ENCODE peak calls at places on chromosomes 3 and 15, in six cellular contexts. R is A549, D is H1, Y is WTC11, I is K562, J is HepG2. O is an unnamed sample.

GRCh38 chr15:43483306-43484128 is 9.4 kb downstream of the TP53BP1 start:
- DNase-seq in D (no peak), I (peak), J (no peak), Y (no peak), R (peak), O (peak)

GRCh38 chr3:98782826-98783500 is 19.8 kb downstream of the ST3GAL6 start:
- DNase-seq in J (peak), I (no peak), R (no peak), Y (no peak), D (no peak), O (no peak)

GRCh38 chr15:71804226-71804625 is 6.1 kb upstream of the NR2E3 start:
- DNase-seq in Y (no peak), J (no peak), D (no peak), R (no peak), I (no peak), O (no peak)

GRCh38 chr3:31263897-31264296 is 268.8 kb upstream of the STT3B start:
- DNase-seq in I (no peak), Y (no peak), D (no peak), J (peak), R (no peak), O (no peak)

GRCh38 chr3:197554562-197555280 is 1.0 kb downstream of the BDH1 start:
- DNase-seq in I (no peak), R (peak), J (no peak), Y (peak), D (peak), O (peak)

GRCh38 chr3:141384157-141384556 is 15.9 kb downstream of the ZBTB38 start:
- DNase-seq in I (no peak), Y (no peak), J (no peak), R (no peak), D (no peak), O (no peak)

GRCh38 chr15:67091073-67091965 is 25.9 kb downstream of the SMAD3 start:
- DNase-seq in R (peak), J (no peak), I (peak), D (no peak), Y (no peak), O (peak)

GRCh38 chr3:38118421-38119247 is 18.3 kb downstream of the ACAA1 start:
- DNase-seq in D (no peak), R (no peak), I (no peak), J (no peak), Y (no peak), O (no peak)

GRCh38 chr3:134147411-134147810 is 103.2 kb downstream of the RYK start:
- DNase-seq in J (no peak), I (no peak), D (no peak), Y (no peak), R (no peak), O (no peak)

GRCh38 chr3:196726788-196727675 is 12.6 kb upstream of the PAK2 start:
- DNase-seq in Y (no peak), R (no peak), J (no peak), D (no peak), I (no peak), O (peak)

GRCh38 chr3:28745904-28746617 is 397.4 kb upstream of the AZI2 start:
- DNase-seq in Y (no peak), I (no peak), D (no peak), J (no peak), R (no peak), O (peak)

GRCh38 chr15:31216210-31216911 is 110.3 kb upstream of the KLF13 start:
- DNase-seq in Y (peak), D (peak), J (peak), I (peak), R (peak), O (no peak)

GRCh38 chr15:91308209-91308608 is 208.2 kb downstream of the SV2B start:
- DNase-seq in I (no peak), R (no peak), D (no peak), Y (no peak), J (no peak), O (no peak)

GRCh38 chr3:159039286-159039685 is 237.4 kb downstream of the MFSD1 start:
- DNase-seq in Y (no peak), J (no peak), R (no peak), D (no peak), I (no peak), O (no peak)

GRCh38 chr3:73734376-73734775 is 109.6 kb upstream of the PDZRN3 start:
- DNase-seq in Y (no peak), I (no peak), J (no peak), R (no peak), D (no peak), O (no peak)

DNA sequence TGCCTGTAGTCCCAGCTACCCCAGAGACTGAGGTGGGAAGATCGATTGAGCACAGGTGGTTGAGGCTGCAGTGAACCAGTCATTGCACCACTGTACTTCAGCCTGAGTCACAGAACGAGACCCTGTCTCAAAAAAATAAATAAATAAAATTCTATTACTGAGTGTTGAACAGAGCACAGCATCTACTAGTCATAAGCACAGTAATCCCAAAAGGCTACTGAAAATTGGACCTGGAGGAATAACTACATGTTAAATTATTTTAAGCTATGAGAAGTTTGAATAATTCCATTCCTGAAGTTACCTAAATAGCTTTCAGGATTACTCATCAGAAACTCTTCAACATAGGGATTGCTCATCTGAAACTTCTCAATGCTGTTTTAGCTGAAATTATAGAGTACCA is 43.4 kb downstream of the ARMC8 start:
- DNase-seq in D (no peak), J (no peak), R (no peak), Y (no peak), I (no peak), O (no peak)
- TF ChIP-seq JUN in D (no peak), J (no peak), R (no peak), Y (no peak), I (no peak), O (no peak)

DNA sequence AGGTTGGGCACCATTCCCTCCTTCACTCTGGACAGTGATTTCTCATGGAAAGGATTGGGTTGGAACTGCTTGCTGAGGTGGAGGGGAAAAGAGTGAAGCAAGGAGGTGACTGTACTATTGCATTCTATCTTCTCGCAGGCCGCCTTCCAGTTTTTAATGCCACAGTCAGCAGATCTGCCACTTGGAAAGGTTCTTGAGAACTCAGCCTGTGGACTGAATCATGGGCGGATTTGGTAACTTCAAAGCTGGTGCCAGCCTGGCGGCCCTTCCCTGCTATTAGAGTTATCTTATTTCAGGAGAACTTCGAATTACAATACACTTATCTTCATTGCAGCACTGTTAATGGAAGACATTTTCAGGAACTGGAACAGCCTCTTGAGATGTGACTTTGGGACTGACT is 23.1 kb upstream of the SLC28A2 start:
- DNase-seq in Y (no peak), R (no peak), I (no peak), J (no peak), D (no peak), O (no peak)
- TF ChIP-seq JUN in Y (no peak), R (no peak), I (no peak), J (no peak), D (no peak), O (no peak)

GRCh38 chr3:85189731-85190130 is 230.9 kb downstream of the CADM2 start:
- DNase-seq in R (no peak), J (no peak), D (no peak), Y (no peak), I (no peak), O (no peak)
- TF ChIP-seq JUN in R (no peak), J (no peak), D (no peak), Y (no peak), I (no peak), O (no peak)

GRCh38 chr15:41504751-41505492 is 8.7 kb downstream of the LTK start:
- DNase-seq in D (no peak), I (no peak), J (no peak), Y (no peak), R (no peak), O (no peak)
- TF ChIP-seq JUN in D (no peak), I (no peak), J (no peak), Y (no peak), R (no peak), O (no peak)

GRCh38 chr15:74402337-74402839 is 31.4 kb downstream of the SEMA7A start:
- DNase-seq in I (no peak), Y (no peak), R (no peak), D (no peak), J (no peak), O (no peak)

GRCh38 chr15:74402873-74403589 is 30.7 kb downstream of the SEMA7A start:
- DNase-seq in I (no peak), J (no peak), D (no peak), Y (no peak), R (no peak), O (no peak)

GRCh38 chr15:74405823-74406222 is 27.9 kb downstream of the SEMA7A start:
- DNase-seq in R (no peak), I (no peak), Y (no peak), D (no peak), J (no peak), O (no peak)

GRCh38 chr15:74403590-74403919 is 30.2 kb downstream of the SEMA7A start:
- DNase-seq in D (no peak), J (no peak), I (no peak), R (no peak), Y (no peak), O (no peak)

DNA sequence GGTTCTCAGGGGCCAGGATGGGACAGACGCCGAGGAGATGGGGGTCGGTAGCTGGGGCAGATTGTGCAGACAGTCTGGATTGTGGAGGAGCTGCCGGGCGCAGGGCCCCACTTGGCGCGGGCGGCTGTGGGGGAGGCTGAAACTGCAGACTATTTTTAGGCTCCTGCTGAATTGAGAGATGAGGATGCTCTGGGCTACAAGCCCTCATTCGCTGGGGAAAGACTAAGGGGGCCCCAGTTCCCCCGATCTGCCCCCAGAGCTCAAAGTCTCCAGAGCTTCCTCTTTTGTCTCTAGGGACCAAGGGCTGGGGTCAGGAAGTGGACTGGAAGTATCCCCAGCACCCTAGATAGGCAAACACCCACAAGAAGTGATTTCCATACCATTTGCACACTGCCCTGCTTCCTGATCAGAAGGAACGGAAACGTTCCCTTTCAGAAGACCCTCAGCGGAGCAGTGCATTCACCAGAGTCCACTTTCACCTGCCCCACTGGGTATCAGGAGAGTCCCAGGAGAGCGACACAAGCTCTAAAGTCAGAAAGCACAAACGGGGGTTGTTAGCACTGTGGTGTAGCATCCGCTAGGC is 29.7 kb downstream of the SEMA7A start:
- DNase-seq in J (no peak), D (no peak), R (no peak), Y (no peak), I (no peak), O (no peak)
- TF ChIP-seq JUN in J (no peak), D (no peak), R (no peak), Y (no peak), I (no peak), O (no peak)

GRCh38 chr3:71152892-71153265 is 430.6 kb downstream of the FOXP1 start:
- DNase-seq in J (peak), R (no peak), Y (peak), D (no peak), I (no peak), O (no peak)
- TF ChIP-seq JUN in J (peak), R (no peak), Y (no peak), D (no peak), I (no peak), O (no peak)